ENCODE peak calls at places on chromosomes 1 and 21, in seven cellular contexts. W is coronary artery, M is astrocyte of the cerebellum, H is mucosa of descending colon, P is PC-3, Z is bronchial epithelial cell, E is NT2/D1. S is an unnamed sample.

GRCh38 chr1:25033828-25034451 is 103.9 kb upstream of the RUNX3 start:
- DNase-seq in W (no peak), M (no peak), E (no peak), P (no peak), H (peak), Z (no peak), S (no peak)

GRCh38 chr21:28066051-28066450 is 926.6 kb downstream of the LTN1 start:
- DNase-seq in Z (peak), P (peak), M (no peak), E (no peak), H (no peak), W (no peak), S (no peak)

GRCh38 chr1:164754088-164754600 is 195.2 kb downstream of the PBX1 start:
- DNase-seq in Z (peak), P (no peak), E (no peak), M (no peak), W (peak), H (no peak), S (no peak)

GRCh38 chr1:244049969-244050834 is 881 bp upstream of the ZBTB18 start:
- DNase-seq in E (no peak), Z (no peak), P (no peak), H (peak), M (no peak), W (no peak), S (no peak)

GRCh38 chr1:178540646-178541045 is 27.7 kb downstream of the TEX35 start:
- DNase-seq in M (no peak), P (peak), H (no peak), Z (peak), E (no peak), W (peak), S (peak)

GRCh38 chr1:37474697-37475379 is 458 bp downstream of the ZC3H12A start:
- DNase-seq in Z (no peak), H (no peak), W (peak), M (no peak), P (peak), E (no peak), S (no peak)

GRCh38 chr1:202710070-202711025 is at the start of gene SYT2:
- DNase-seq in E (peak), H (peak), W (no peak), M (no peak), Z (no peak), P (no peak), S (no peak)

GRCh38 chr1:63635681-63636080 is 42.5 kb downstream of the PGM1 start:
- DNase-seq in W (no peak), H (no peak), E (no peak), Z (no peak), M (peak), P (no peak), S (no peak)

GRCh38 chr1:177206831-177207230 is 36.1 kb downstream of the BRINP2 start:
- DNase-seq in W (no peak), E (no peak), H (no peak), P (no peak), Z (no peak), M (no peak), S (peak)

GRCh38 chr1:63663301-63663700 is 70.1 kb downstream of the PGM1 start:
- DNase-seq in H (no peak), W (no peak), P (peak), Z (peak), M (no peak), E (no peak), S (no peak)

GRCh38 chr1:244319283-244320132 is 132.2 kb downstream of the ADSS2 start:
- DNase-seq in Z (peak), M (peak), W (no peak), P (peak), E (no peak), H (no peak), S (peak)

GRCh38 chr1:229323885-229324553 is 18.8 kb downstream of the CCSAP start:
- DNase-seq in P (no peak), Z (no peak), E (no peak), M (no peak), W (no peak), H (no peak), S (no peak)

GRCh38 chr1:74771913-74772515 is 39.1 kb downstream of the TYW3 start:
- DNase-seq in M (peak), P (peak), W (no peak), E (peak), H (no peak), Z (peak), S (peak)

GRCh38 chr1:197042676-197043341 is 24.3 kb downstream of the F13B start:
- DNase-seq in E (no peak), H (no peak), M (no peak), P (no peak), W (no peak), Z (no peak), S (no peak)

GRCh38 chr1:245571872-245572294 is 417.1 kb downstream of the KIF26B start:
- DNase-seq in P (no peak), E (no peak), Z (no peak), H (no peak), W (no peak), M (no peak), S (no peak)

GRCh38 chr1:232319106-232319505 is 310.8 kb downstream of the SIPA1L2 start:
- DNase-seq in M (no peak), W (no peak), P (no peak), H (peak), Z (peak), E (no peak), S (no peak)

GRCh38 chr1:248375446-248375845 is at the start of gene OR2T6:
- DNase-seq in Z (no peak), H (no peak), W (no peak), P (no peak), M (no peak), E (no peak), S (no peak)

GRCh38 chr1:103120981-103121380 is 12.7 kb upstream of the COL11A1 start:
- DNase-seq in W (no peak), E (no peak), H (no peak), M (no peak), P (no peak), Z (no peak), S (no peak)

GRCh38 chr1:114320586-114320985 is 166.9 kb upstream of the SYT6 start:
- DNase-seq in P (peak), E (no peak), M (peak), Z (peak), W (no peak), H (no peak), S (peak)

GRCh38 chr1:111203681-111204210 is 3.3 kb upstream of the DENND2D start:
- DNase-seq in E (no peak), M (no peak), P (peak), Z (peak), W (no peak), H (peak), S (no peak)

GRCh38 chr1:167514278-167514677 is 4.1 kb downstream of the CD247 start:
- DNase-seq in H (no peak), P (no peak), W (no peak), E (no peak), Z (no peak), M (no peak), S (no peak)

GRCh38 chr1:101137144-101138126 is 99.4 kb upstream of the S1PR1 start:
- DNase-seq in Z (no peak), E (no peak), W (no peak), P (no peak), M (peak), H (no peak), S (peak)

GRCh38 chr21:34701726-34702125 is 32.9 kb downstream of the CLIC6 start:
- DNase-seq in Z (no peak), H (no peak), M (no peak), E (no peak), W (no peak), P (no peak), S (no peak)

GRCh38 chr1:169949139-169949538 is 55.4 kb upstream of the SCYL3 start:
- DNase-seq in M (peak), E (no peak), Z (no peak), P (no peak), W (no peak), H (no peak), S (no peak)

GRCh38 chr1:29648026-29648425 is 411.7 kb downstream of the PTPRU start:
- DNase-seq in E (no peak), P (no peak), M (no peak), H (no peak), W (no peak), Z (no peak), S (no peak)

GRCh38 chr1:209456878-209457277 is 126.6 kb upstream of the CAMK1G start:
- DNase-seq in Z (peak), P (no peak), H (no peak), W (no peak), M (no peak), E (no peak), S (no peak)

GRCh38 chr1:211469938-211470529 is 21.9 kb downstream of the RD3 start:
- DNase-seq in H (peak), P (peak), M (peak), E (peak), W (no peak), Z (peak), S (no peak)

GRCh38 chr1:80248886-80249285 is 1242.4 kb upstream of the ADGRL4 start:
- DNase-seq in M (no peak), W (no peak), H (no peak), P (peak), Z (peak), E (no peak), S (no peak)

GRCh38 chr1:194600716-194601115 is 1414.3 kb upstream of the B3GALT2 start:
- DNase-seq in P (no peak), W (no peak), M (no peak), H (no peak), Z (no peak), E (no peak), S (no peak)

GRCh38 chr1:17236779-17237601 is 11.9 kb upstream of the PADI3 start:
- DNase-seq in H (peak), E (peak), W (peak), P (peak), M (peak), Z (peak), S (peak)

GRCh38 chr1:67748630-67749029 is 63.6 kb downstream of the GADD45A start:
- DNase-seq in E (no peak), M (peak), W (no peak), Z (peak), H (no peak), P (peak), S (no peak)

GRCh38 chr21:37119421-37120218 is 46.6 kb downstream of the TTC3 start:
- DNase-seq in E (peak), M (no peak), H (no peak), W (no peak), Z (no peak), P (no peak), S (no peak)

DNA sequence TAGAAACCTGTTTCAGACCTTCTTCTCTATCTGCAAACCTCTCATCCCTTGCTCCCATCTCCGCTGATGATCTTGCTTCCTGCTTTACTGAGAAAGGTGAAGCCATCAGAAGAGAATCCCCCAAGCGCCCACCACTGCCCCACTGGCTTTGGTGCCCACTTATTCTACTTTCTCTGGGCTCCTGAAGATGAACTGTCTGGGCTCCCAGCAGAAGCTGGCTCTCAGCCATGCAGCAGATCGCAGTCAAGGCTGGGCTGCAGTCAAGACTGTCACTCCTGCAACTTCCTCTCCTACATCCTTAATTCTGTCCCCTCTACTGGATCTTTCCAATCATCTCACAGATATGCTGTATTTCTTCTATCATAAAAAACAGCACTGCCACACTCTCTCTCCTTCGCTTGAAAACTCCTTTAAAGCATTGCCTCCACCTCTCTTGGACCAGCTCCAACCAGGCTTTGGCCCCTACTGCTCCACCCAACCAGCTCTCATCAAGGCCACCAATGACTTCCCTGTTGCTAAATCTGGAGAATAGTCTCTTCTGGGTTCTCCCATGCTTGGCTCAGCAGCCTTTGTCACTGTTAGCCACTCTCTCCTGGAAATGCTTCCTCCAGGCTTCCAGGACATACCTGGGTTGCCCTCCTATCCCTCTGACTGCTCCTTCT is 25.8 kb downstream of the TRIM62 start:
- DNase-seq in Z (no peak), W (no peak), H (no peak), E (no peak), P (no peak), M (no peak), S (no peak)
- H3K4me3 ChIP-seq in Z (no peak), W (no peak), H (no peak), E (no peak), P (no peak), M (no peak), S (no peak)

GRCh38 chr1:171185064-171185463 is at the start of gene FMO2:
- DNase-seq in W (no peak), Z (peak), E (no peak), H (no peak), P (no peak), M (no peak), S (no peak)
- H3K4me3 ChIP-seq in W (peak), Z (no peak), E (no peak), H (no peak), P (no peak), M (no peak), S (no peak)

DNA sequence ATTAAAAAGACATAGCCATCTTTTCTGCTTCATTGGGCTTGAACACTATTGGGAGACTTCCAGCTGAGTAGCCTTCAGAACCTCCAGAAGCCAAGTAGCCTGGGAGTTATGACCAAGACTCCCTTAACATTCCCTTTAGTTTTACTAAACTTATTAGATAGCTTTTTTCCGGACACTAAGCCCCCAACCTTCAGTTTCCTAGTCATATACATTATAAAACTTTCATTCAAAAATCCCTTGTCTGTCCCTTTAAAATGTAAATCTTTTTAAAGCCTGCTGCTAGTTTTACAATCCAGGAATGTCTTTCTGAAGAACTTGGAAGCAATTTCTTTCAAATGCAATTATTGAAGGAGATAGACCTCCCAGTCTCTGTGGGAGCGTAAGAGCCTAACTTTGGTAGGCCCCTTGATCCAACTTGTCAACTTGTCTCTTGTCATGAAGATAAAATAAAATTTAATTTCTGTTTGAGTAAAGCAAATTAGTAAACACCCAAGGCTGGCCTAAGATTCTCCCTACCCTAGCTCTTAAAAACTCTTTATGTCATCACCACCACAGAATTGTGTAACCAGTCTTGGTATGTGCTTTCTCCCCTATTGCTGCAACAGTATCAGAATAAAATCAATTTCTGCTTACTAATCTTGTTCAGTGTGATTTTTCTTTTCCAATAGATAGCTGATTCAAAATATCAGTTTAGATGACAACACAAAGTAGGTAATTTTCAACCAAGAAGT is 796.2 kb downstream of the PLA2G4A start:
- DNase-seq in H (no peak), W (no peak), M (no peak), E (peak), P (no peak), Z (no peak), S (no peak)
- H3K4me3 ChIP-seq in H (no peak), W (no peak), M (no peak), E (no peak), P (no peak), Z (no peak), S (no peak)

GRCh38 chr1:1598051-1598719 is 1.8 kb downstream of the FNDC10 start:
- DNase-seq in P (no peak), Z (no peak), W (no peak), E (no peak), H (no peak), M (no peak), S (no peak)

GRCh38 chr1:1600861-1601563 is 1.1 kb upstream of the FNDC10 start:
- DNase-seq in P (no peak), Z (no peak), H (no peak), W (no peak), E (no peak), M (no peak), S (no peak)

GRCh38 chr1:1598720-1599029 is 1.3 kb downstream of the FNDC10 start:
- DNase-seq in W (no peak), H (no peak), M (no peak), P (no peak), Z (no peak), E (no peak), S (no peak)

GRCh38 chr1:1599919-1600860 is at the start of gene FNDC10:
- DNase-seq in W (no peak), P (no peak), H (no peak), E (no peak), Z (no peak), M (no peak), S (no peak)

DNA sequence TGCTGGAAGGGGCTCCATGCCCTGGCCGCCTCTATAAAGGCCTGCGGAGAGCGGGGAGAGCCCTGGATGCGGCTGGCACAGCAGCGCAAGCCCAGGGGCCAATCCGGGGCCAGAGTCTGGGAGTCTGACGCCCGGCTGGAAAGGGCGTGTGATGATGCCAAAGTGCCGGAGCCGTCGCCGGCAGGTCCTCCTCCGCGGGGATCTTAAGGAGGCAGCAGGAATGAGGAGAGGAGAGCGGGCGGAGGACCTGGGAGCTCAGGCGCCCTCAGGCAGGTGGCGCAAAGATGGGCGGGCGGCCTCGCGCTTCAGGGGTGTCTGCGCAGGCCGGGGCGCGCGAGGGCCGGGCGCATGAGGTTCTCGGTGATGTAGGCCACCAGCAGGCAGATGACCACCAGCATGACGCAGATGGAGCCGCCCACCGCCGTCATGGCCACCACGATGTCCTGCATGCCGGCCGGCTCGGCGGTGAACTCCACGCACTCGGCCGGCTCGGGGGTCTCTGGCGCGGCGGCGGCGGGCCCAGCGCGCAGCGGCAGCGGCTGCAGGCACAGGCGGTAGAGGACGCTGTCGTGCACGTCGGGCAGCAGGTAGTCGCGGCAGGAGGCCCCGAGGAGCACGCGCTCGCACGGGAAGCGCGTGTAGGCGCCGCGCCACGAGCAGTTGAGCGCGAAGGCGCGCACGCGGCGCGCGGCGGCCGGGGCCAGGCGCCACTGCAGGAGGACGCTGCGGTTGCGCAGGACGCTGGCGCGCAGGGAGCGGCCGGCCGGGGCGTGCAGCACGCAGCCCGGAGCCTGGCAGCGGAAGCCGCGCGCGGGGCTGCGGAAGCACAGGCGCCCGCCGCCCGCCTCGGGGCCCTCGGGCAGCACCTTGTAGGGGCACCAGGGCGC is 662 bp downstream of the FNDC10 start:
- DNase-seq in W (no peak), H (no peak), P (peak), Z (no peak), M (no peak), E (no peak), S (no peak)
- H3K4me3 ChIP-seq in W (peak), H (no peak), P (no peak), Z (peak), M (no peak), E (peak), S (peak)

GRCh38 chr1:26789612-26789865 is 1.8 kb downstream of the PIGV start:
- DNase-seq in E (no peak), Z (no peak), P (no peak), M (no peak), W (no peak), H (no peak), S (no peak)

GRCh38 chr1:26789953-26790352 is 2.2 kb downstream of the PIGV start:
- DNase-seq in M (peak), W (no peak), Z (no peak), H (no peak), E (no peak), P (no peak), S (no peak)

GRCh38 chr1:26791138-26791537 is 3.4 kb downstream of the PIGV start:
- DNase-seq in H (no peak), W (no peak), P (no peak), E (no peak), Z (no peak), M (no peak), S (no peak)

GRCh38 chr1:26791626-26792025 is 3.9 kb downstream of the PIGV start:
- DNase-seq in E (no peak), Z (no peak), W (no peak), P (no peak), H (no peak), M (no peak), S (no peak)

GRCh38 chr1:26790551-26790953 is 2.8 kb downstream of the PIGV start:
- DNase-seq in M (no peak), E (no peak), H (no peak), W (no peak), P (no peak), Z (no peak), S (no peak)
- H3K4me3 ChIP-seq in M (no peak), E (no peak), H (no peak), W (no peak), P (no peak), Z (no peak), S (no peak)

DNA sequence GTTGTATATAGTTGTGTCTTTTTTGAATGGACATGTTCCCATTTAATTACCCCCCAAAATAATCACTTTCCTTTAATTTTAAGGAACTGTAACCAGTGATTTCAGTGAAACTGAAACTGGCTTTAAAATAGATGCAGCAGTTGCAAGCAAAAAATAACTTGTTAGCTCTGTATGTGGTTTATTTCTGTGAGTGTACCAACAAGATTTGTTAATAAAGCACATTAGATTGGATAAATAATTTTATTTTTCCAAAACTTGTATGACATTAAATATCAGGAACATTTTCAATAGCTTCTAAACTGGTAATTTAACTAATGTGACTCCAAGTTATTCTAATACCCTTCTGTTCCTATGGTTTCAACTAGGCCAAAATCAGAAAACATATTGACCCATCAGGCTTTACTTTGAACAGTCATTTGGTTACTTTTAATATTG is 184.3 kb upstream of the CACYBP start:
- DNase-seq in Z (no peak), W (no peak), H (no peak), M (no peak), P (no peak), E (no peak), S (no peak)
- H3K4me3 ChIP-seq in Z (no peak), W (no peak), H (no peak), M (no peak), P (no peak), E (no peak), S (no peak)

S was measured in AG04449.